ENCODE peak calls at places on chromosomes 16 and 17, in six cellular contexts. W is GM13977, X is uterus, J is T-helper 17 cell, F is EL, T is ovary. P is an unnamed sample.

GRCh38 chr17:57097832-57098421 is 12.9 kb downstream of the AKAP1 start:
- DNase-seq in T (peak; percentile 33), J (no peak), F (peak; percentile 66), W (no peak), X (peak; percentile 43), P (no peak)

GRCh38 chr16:78240459-78241222 is 141.2 kb downstream of the WWOX start:
- DNase-seq in T (no peak), F (no peak), W (no peak), J (no peak), X (no peak), P (no peak)

GRCh38 chr16:1825864-1826690 is 548 bp downstream of the HAGH start:
- DNase-seq in W (peak; percentile 92), T (no peak), X (no peak), J (no peak), F (peak; percentile 54), P (peak; percentile 94)

GRCh38 chr17:79919164-79919585 is 79.9 kb upstream of the CBX4 start:
- DNase-seq in X (peak; percentile 61), W (no peak), T (no peak), F (no peak), J (no peak), P (no peak)

GRCh38 chr16:74752756-74753155 is 21.9 kb downstream of the FA2H start:
- DNase-seq in X (no peak), T (no peak), F (no peak), J (no peak), W (no peak), P (no peak)

GRCh38 chr17:76139801-76140660 is 1.0 kb downstream of the FOXJ1 start:
- DNase-seq in F (no peak), T (no peak), W (peak; percentile 87), X (no peak), J (no peak), P (peak; percentile 86)

GRCh38 chr17:81277421-81277820 is 17.7 kb downstream of the SLC38A10 start:
- DNase-seq in T (peak; percentile 55), J (no peak), X (no peak), W (no peak), F (no peak), P (no peak)

GRCh38 chr16:9077001-9077809 is 14.2 kb upstream of the HAPSTR1 start:
- DNase-seq in W (no peak), X (no peak), T (no peak), J (no peak), F (peak; percentile 92), P (no peak)

GRCh38 chr16:1244881-1245280 is 4.4 kb downstream of the TPSAB1 start:
- DNase-seq in T (no peak), W (no peak), J (no peak), X (no peak), F (no peak), P (no peak)

GRCh38 chr16:13957197-13958078 is 37.5 kb downstream of the ERCC4 start:
- DNase-seq in F (peak; percentile 95), J (no peak), X (peak; percentile 83), W (peak; percentile 49), T (peak; percentile 63), P (peak; percentile 51)

GRCh38 chr17:63442549-63443035 is 3.5 kb downstream of the CYB561 start:
- DNase-seq in W (peak; percentile 60), X (no peak), F (no peak), T (no peak), J (no peak), P (peak; percentile 65)

GRCh38 chr17:57766307-57766943 is 21.3 kb upstream of the CCDC182 start:
- DNase-seq in J (no peak), F (no peak), W (no peak), X (no peak), T (no peak), P (no peak)